ENCODE peak calls at places on chromosomes 12 and 14, in five cellular contexts. C is activated CD8-positive, alpha-beta memory T cell treated with anti-CD3 and anti-CD28 coated beads for 24 hours; U is NCI-H748 treated with DMSO at 0.1 percent for 48 hours; Q is NCI-H187; K is body of pancreas. O is an unnamed sample.
A peak's percentile ranks its signal among the peaks of the same experiment; 100 is the strongest.

GRCh38 chr14:64812412-64812811 is 67.3 kb downstream of the SPTB start:
- DNase-seq in C (no peak), U (peak; percentile 77), Q (peak; percentile 72), K (peak; percentile 85), O (no peak)

GRCh38 chr12:3655331-3655900 is 97.5 kb downstream of the CRACR2A start:
- DNase-seq in C (no peak), U (no peak), Q (peak; percentile 34), K (no peak), O (no peak)

GRCh38 chr12:93441111-93441616 is 583 bp downstream of the UBE2N start:
- DNase-seq in C (peak; percentile 73), U (no peak), Q (no peak), K (peak; percentile 16), O (peak; percentile 54)

GRCh38 chr14:68377459-68377858 is 415.4 kb downstream of the ZFP36L1 start:
- DNase-seq in C (no peak), U (no peak), Q (no peak), K (peak; percentile 71), O (peak; percentile 72)

GRCh38 chr14:50399251-50400032 is 2.8 kb upstream of the CDKL1 start:
- DNase-seq in C (peak; percentile 13), U (no peak), Q (no peak), K (peak; percentile 26), O (no peak)

GRCh38 chr12:57005980-57006808 is at the start of gene ZBTB39:
- DNase-seq in C (peak; percentile 86), U (peak; percentile 30), Q (no peak), K (peak; percentile 54), O (peak; percentile 40)

GRCh38 chr14:89750909-89751502 is 203.5 kb downstream of the EFCAB11 start:
- DNase-seq in C (no peak), U (no peak), Q (no peak), K (no peak), O (no peak)

GRCh38 chr12:132123970-132124765 is 20.0 kb downstream of the DDX51 start:
- DNase-seq in C (no peak), U (no peak), Q (no peak), K (no peak), O (no peak)

GRCh38 chr14:38238881-38239280 is 17.0 kb downstream of the CLEC14A start:
- DNase-seq in C (no peak), U (no peak), Q (no peak), K (no peak), O (no peak)

GRCh38 chr12:49708851-49709250 is 1.6 kb upstream of the FMNL3 start:
- DNase-seq in C (no peak), U (no peak), Q (no peak), K (no peak), O (no peak)

GRCh38 chr14:105126970-105127307 is 41.6 kb downstream of the JAG2 start:
- DNase-seq in C (peak; percentile 47), U (no peak), Q (no peak), K (no peak), O (no peak)

GRCh38 chr14:77524536-77524935 is 25.9 kb upstream of the ISM2 start:
- DNase-seq in C (no peak), U (no peak), Q (no peak), K (no peak), O (no peak)

GRCh38 chr14:28584951-28585350 is 181.6 kb upstream of the FOXG1 start:
- DNase-seq in C (no peak), U (no peak), Q (no peak), K (no peak), O (no peak)

O was measured in C1 segment of cervical spinal cord.